ENCODE peak calls at places on chromosome 7, in six cellular contexts. A is GM10248, Y is lung, H is foreskin keratinocyte, L is prostate gland, Z is upper lobe of left lung. Q is an unnamed sample.

GRCh38 chr7:132739271-132739955 is 163.1 kb upstream of the PLXNA4 start:
- DNase-seq in A (no peak), Z (no peak), L (no peak), H (peak), Y (no peak), Q (peak)

GRCh38 chr7:95609277-95609971 is 13.1 kb upstream of the PDK4 start:
- DNase-seq in Z (peak), L (peak), A (no peak), Y (peak), H (no peak), Q (no peak)

GRCh38 chr7:22326181-22326580 is 30.8 kb downstream of the RAPGEF5 start:
- DNase-seq in Y (no peak), A (no peak), Z (no peak), H (no peak), L (no peak), Q (no peak)

GRCh38 chr7:142298009-142298408 is 40.2 kb upstream of the PRSS58 start:
- DNase-seq in Z (no peak), H (peak), L (no peak), Y (no peak), A (no peak), Q (no peak)

GRCh38 chr7:2529161-2530075 is 9.8 kb downstream of the LFNG start:
- DNase-seq in A (peak), Y (peak), Z (peak), H (no peak), L (no peak), Q (no peak)

GRCh38 chr7:85595639-85596268 is 408.9 kb upstream of the SEMA3D start:
- DNase-seq in L (no peak), A (no peak), Y (no peak), H (peak), Z (no peak), Q (peak)

GRCh38 chr7:24283900-24284698 is at the start of gene NPY:
- DNase-seq in Z (no peak), H (no peak), A (peak), L (no peak), Y (no peak), Q (no peak)

GRCh38 chr7:134175724-134176350 is 48.7 kb downstream of the LRGUK start:
- DNase-seq in Y (no peak), Z (no peak), L (no peak), H (no peak), A (no peak), Q (peak)

GRCh38 chr7:84705079-84705478 is 481.8 kb downstream of the SEMA3D start:
- DNase-seq in A (no peak), Z (no peak), Y (no peak), L (no peak), H (no peak), Q (no peak)

GRCh38 chr7:36088966-36089365 is 64.1 kb upstream of the EEPD1 start:
- DNase-seq in Z (no peak), H (no peak), L (no peak), A (no peak), Y (no peak), Q (no peak)

GRCh38 chr7:28646371-28647075 is 234.2 kb downstream of the CREB5 start:
- DNase-seq in L (no peak), Z (no peak), H (no peak), Y (no peak), A (no peak), Q (no peak)

GRCh38 chr7:2929321-2930201 is 85.5 kb upstream of the GNA12 start:
- DNase-seq in L (no peak), Z (peak), A (no peak), Y (no peak), H (no peak), Q (no peak)

GRCh38 chr7:151251328-151251925 is 2.9 kb upstream of the SMARCD3 start:
- DNase-seq in H (no peak), A (no peak), Y (peak), Z (no peak), L (no peak), Q (no peak)

GRCh38 chr7:137816696-137817320 is 30.0 kb downstream of the DGKI start:
- DNase-seq in Z (no peak), L (no peak), A (no peak), Y (no peak), H (no peak), Q (no peak)

GRCh38 chr7:66859794-66860645 is 61.0 kb upstream of the TMEM248 start:
- DNase-seq in A (no peak), H (no peak), Y (no peak), Z (no peak), L (peak), Q (no peak)

GRCh38 chr7:37142943-37143342 is 305.7 kb downstream of the ELMO1 start:
- DNase-seq in L (no peak), H (no peak), Z (no peak), Y (no peak), A (no peak), Q (no peak)

GRCh38 chr7:23333671-23334246 is 34.6 kb downstream of the MALSU1 start:
- DNase-seq in H (peak), Y (no peak), Z (no peak), A (no peak), L (no peak), Q (peak)

GRCh38 chr7:29289156-29290021 is 94.8 kb downstream of the CHN2 start:
- DNase-seq in Y (no peak), A (peak), Z (peak), L (no peak), H (no peak), Q (no peak)

GRCh38 chr7:50729962-50730361 is 52.7 kb downstream of the GRB10 start:
- DNase-seq in Y (no peak), H (no peak), A (no peak), L (no peak), Z (no peak), Q (no peak)

GRCh38 chr7:114653391-114654088 is 238.9 kb downstream of the FOXP2 start:
- DNase-seq in Y (no peak), L (no peak), A (no peak), Z (no peak), H (no peak), Q (no peak)

GRCh38 chr7:375491-375821 is 85.5 kb downstream of the FOXL3 start:
- DNase-seq in H (no peak), Z (peak), A (no peak), L (no peak), Y (no peak), Q (no peak)

GRCh38 chr7:151254316-151254715 is 5.8 kb upstream of the SMARCD3 start:
- DNase-seq in A (no peak), Z (no peak), L (no peak), Y (no peak), H (no peak), Q (no peak)

GRCh38 chr7:94276797-94277196 is 117.9 kb upstream of the COL1A2 start:
- DNase-seq in Z (no peak), H (peak), Y (no peak), A (no peak), L (no peak), Q (peak)

GRCh38 chr7:1787681-1788235 is 117.7 kb downstream of the ELFN1 start:
- DNase-seq in Z (no peak), H (no peak), Y (no peak), L (no peak), A (no peak), Q (no peak)

GRCh38 chr7:75861636-75862035 is 17.2 kb upstream of the RHBDD2 start:
- DNase-seq in L (no peak), Y (no peak), Z (no peak), H (no peak), A (no peak), Q (no peak)

GRCh38 chr7:158950914-158951635 is 94.7 kb downstream of the DYNC2I1 start:
- DNase-seq in A (no peak), Z (no peak), Y (no peak), L (no peak), H (no peak), Q (no peak)

GRCh38 chr7:20700491-20701231 is 85.2 kb downstream of the ABCB5 start:
- DNase-seq in H (no peak), L (no peak), Z (no peak), Y (no peak), A (no peak), Q (no peak)

GRCh38 chr7:1864126-1864940 is 194.3 kb downstream of the ELFN1 start:
- DNase-seq in Y (no peak), L (no peak), H (no peak), A (no peak), Z (no peak), Q (no peak)

GRCh38 chr7:138030679-138031351 is 28.9 kb upstream of the CREB3L2 start:
- DNase-seq in Y (no peak), A (no peak), L (no peak), H (no peak), Z (peak), Q (no peak)

GRCh38 chr7:5396999-5397656 is 26.5 kb downstream of the TNRC18 start:
- DNase-seq in Z (peak), H (peak), Y (peak), A (peak), L (peak), Q (peak)

DNA sequence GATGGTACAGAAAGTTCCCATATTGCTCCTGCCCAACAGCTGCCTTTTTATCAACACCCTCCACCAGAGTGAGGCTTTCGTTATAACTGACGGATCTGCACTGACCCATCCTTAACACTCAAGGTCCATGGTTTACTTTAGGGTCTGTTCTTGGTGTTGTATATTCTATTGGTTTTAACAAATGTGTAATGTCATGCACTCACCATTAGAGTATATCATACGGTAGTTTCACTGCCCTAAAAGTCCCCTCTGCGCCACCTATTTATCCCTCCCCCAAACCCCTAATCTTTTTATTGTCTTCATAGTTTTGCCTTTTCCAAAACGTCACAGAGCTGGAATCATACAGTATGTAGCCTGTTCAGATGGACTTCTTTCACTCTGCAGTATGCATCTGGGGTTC is 102.8 kb upstream of the TNS3 start:
- DNase-seq in Z (no peak), A (no peak), Y (no peak), L (no peak), H (no peak), Q (no peak)
- TF ChIP-seq CTCF in Z (no peak), A (no peak), Y (no peak), L (no peak), H (no peak), Q (no peak)

GRCh38 chr7:33128990-33129805 is at the start of gene BBS9:
- DNase-seq in L (peak), A (peak), H (peak), Y (peak), Z (peak), Q (peak)
- TF ChIP-seq CTCF in L (no peak), A (no peak), H (peak), Y (no peak), Z (peak), Q (no peak)

GRCh38 chr7:7108931-7109330 is 73.4 kb upstream of the C1GALT1 start:
- DNase-seq in H (peak), Y (no peak), A (no peak), Z (no peak), L (no peak), Q (no peak)

GRCh38 chr7:7109934-7110333 is 72.4 kb upstream of the C1GALT1 start:
- DNase-seq in H (no peak), Z (no peak), A (no peak), Y (no peak), L (no peak), Q (no peak)

GRCh38 chr7:7112868-7113267 is 69.5 kb upstream of the C1GALT1 start:
- DNase-seq in A (no peak), H (no peak), Z (no peak), Y (no peak), L (no peak), Q (no peak)

GRCh38 chr7:7114575-7115291 is 67.6 kb upstream of the C1GALT1 start:
- DNase-seq in Y (no peak), L (peak), A (no peak), Z (peak), H (no peak), Q (no peak)

DNA sequence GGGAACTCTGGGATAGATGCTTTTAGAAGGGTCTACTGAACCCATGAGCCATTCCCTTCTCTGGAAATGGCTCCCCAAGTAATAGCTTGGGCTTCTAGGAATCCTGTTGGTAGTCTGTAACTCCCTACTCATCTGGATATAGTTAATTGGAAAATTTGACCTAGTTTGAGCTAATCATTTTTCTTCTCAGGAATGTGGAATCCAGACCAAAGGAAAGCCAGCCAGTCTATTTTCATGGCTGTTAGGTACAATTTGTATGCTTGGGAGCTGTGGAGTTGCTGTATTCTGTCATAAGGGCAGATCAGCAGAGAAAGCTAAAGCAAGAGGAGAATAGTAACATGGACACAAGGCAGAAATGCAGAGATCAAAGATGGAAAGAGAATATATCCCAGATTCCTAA is 71.6 kb upstream of the C1GALT1 start:
- DNase-seq in Z (no peak), Y (no peak), A (no peak), H (no peak), L (no peak), Q (no peak)
- TF ChIP-seq CTCF in Z (no peak), Y (no peak), A (no peak), H (no peak), L (no peak), Q (no peak)

GRCh38 chr7:44141221-44141850 is at the start of gene MYL7:
- DNase-seq in H (no peak), Z (no peak), Y (no peak), L (no peak), A (no peak), Q (no peak)

GRCh38 chr7:44136731-44137130 is 4.4 kb downstream of the MYL7 start:
- DNase-seq in H (no peak), L (no peak), Z (no peak), A (no peak), Y (no peak), Q (no peak)

GRCh38 chr7:44140341-44140740 is 791 bp downstream of the MYL7 start:
- DNase-seq in L (no peak), Z (no peak), A (no peak), Y (no peak), H (no peak), Q (no peak)

GRCh38 chr7:44139311-44140010 is 1.7 kb downstream of the MYL7 start:
- DNase-seq in A (no peak), Z (no peak), Y (no peak), L (no peak), H (no peak), Q (no peak)

GRCh38 chr7:44138698-44139097 is 2.4 kb downstream of the MYL7 start:
- DNase-seq in Z (no peak), H (no peak), L (no peak), Y (no peak), A (no peak), Q (no peak)
- TF ChIP-seq CTCF in Z (no peak), H (no peak), L (no peak), Y (no peak), A (no peak), Q (no peak)

DNA sequence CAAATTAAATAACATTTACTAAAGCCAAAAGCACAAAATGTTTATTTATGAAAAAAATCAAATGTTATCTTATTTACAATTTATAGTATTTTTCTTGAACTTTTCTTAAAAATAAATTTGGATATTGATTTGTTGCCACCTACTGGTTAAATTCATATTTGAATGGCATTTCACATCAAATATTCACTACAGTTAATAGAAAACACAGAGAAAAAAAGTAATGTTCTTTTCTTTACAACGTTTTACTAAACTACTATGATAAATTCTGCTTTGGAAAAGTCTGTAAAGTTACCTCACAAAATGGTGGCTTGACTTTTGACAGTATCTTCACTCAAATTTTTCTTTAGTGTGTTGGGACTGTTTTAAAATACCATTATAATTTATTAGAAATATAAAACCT is 52.7 kb downstream of the SRPK2 start:
- DNase-seq in L (no peak), A (no peak), Y (no peak), Z (no peak), H (no peak), Q (no peak)
- TF ChIP-seq CTCF in L (peak), A (peak), Y (no peak), Z (no peak), H (peak), Q (peak)

GRCh38 chr7:116784647-116785046 is 77.7 kb upstream of the CAPZA2 start:
- DNase-seq in H (no peak), Z (no peak), L (no peak), Y (no peak), A (no peak), Q (no peak)

GRCh38 chr7:116785851-116786250 is 76.5 kb upstream of the CAPZA2 start:
- DNase-seq in Z (no peak), Y (no peak), L (no peak), A (no peak), H (no peak), Q (no peak)

GRCh38 chr7:116788542-116789197 is 73.7 kb upstream of the CAPZA2 start:
- DNase-seq in Y (no peak), Z (no peak), L (no peak), A (no peak), H (no peak), Q (no peak)

GRCh38 chr7:116787881-116788280 is 74.5 kb upstream of the CAPZA2 start:
- DNase-seq in Y (no peak), L (no peak), A (no peak), H (no peak), Z (no peak), Q (no peak)

GRCh38 chr7:116786791-116787443 is 75.5 kb upstream of the CAPZA2 start:
- DNase-seq in H (no peak), A (peak), Z (no peak), L (no peak), Y (no peak), Q (no peak)
- TF ChIP-seq CTCF in H (peak), A (peak), Z (no peak), L (no peak), Y (peak), Q (peak)